ENCODE peak calls at places on chromosome 4, in ten cellular contexts. B is amygdala; E is HT1080; J is fibroblast of mammary gland; O is CD4-positive, alpha-beta T cell; R is anterior cingulate cortex; P is T-helper 1 cell; V is GM23338; K is NCI-H748 treated with DMSO at 0.1 percent for 48 hours; X is D341Med. S is an unnamed sample.

GRCh38 chr4:3283483-3283882 is 9.3 kb upstream of the RGS12 start:
- DNase-seq in B (no peak), E (no peak), J (no peak), O (no peak), R (no peak), P (no peak), V (no peak), K (no peak), X (no peak), S (no peak)

GRCh38 chr4:73859614-73860088 is 6.6 kb downstream of the PF4V1 start:
- DNase-seq in B (no peak), E (no peak), J (no peak), O (no peak), R (no peak), P (no peak), V (no peak), K (no peak), X (no peak), S (no peak)

GRCh38 chr4:100317032-100317864 is 127.0 kb upstream of the DDIT4L start:
- DNase-seq in B (no peak), E (no peak), J (peak), O (no peak), R (no peak), P (no peak), V (no peak), K (no peak), X (no peak), S (no peak)

GRCh38 chr4:185567828-185568442 is 32.6 kb upstream of the PDLIM3 start:
- DNase-seq in B (peak), E (no peak), J (peak), O (no peak), R (peak), P (no peak), V (no peak), K (no peak), X (no peak), S (no peak)

GRCh38 chr4:25402521-25402920 is 25.5 kb downstream of the ANAPC4 start:
- DNase-seq in B (no peak), E (no peak), J (no peak), O (no peak), R (no peak), P (no peak), V (no peak), K (no peak), X (no peak), S (no peak)

GRCh38 chr4:150310159-150310895 is 232.1 kb downstream of the DCLK2 start:
- DNase-seq in B (no peak), E (peak), J (peak), O (no peak), R (no peak), P (no peak), V (no peak), K (no peak), X (no peak), S (no peak)

GRCh38 chr4:8151165-8151650 is 7.4 kb downstream of the ABLIM2 start:
- DNase-seq in B (no peak), E (no peak), J (no peak), O (no peak), R (no peak), P (no peak), V (no peak), K (no peak), X (no peak), S (no peak)

GRCh38 chr4:167838686-167839085 is 253.7 kb upstream of the ANXA10 start:
- DNase-seq in B (no peak), E (no peak), J (no peak), O (no peak), R (no peak), P (no peak), V (no peak), K (no peak), X (no peak), S (no peak)

GRCh38 chr4:108149588-108150380 is 18.9 kb downstream of the LEF1 start:
- DNase-seq in B (no peak), E (no peak), J (no peak), O (no peak), R (no peak), P (no peak), V (no peak), K (no peak), X (no peak), S (no peak)

GRCh38 chr4:132540797-132541196 is 608.3 kb upstream of the PCDH10 start:
- DNase-seq in B (no peak), E (no peak), J (no peak), O (no peak), R (no peak), P (no peak), V (no peak), K (peak), X (no peak), S (peak)